ENCODE peak calls at places on chromosomes 6 and 20, in seven cellular contexts. O is bronchial epithelial cell, Z is Calu3, N is neural crest cell, I is heart left ventricle, W is pancreas, E is suprapubic skin. V is an unnamed sample.

GRCh38 chr6:36024154-36024760 is at the start of gene SLC26A8:
- DNase-seq in O (no peak), Z (no peak), N (no peak), I (no peak), W (no peak), E (no peak), V (no peak)

GRCh38 chr6:101806241-101806640 is 412.7 kb downstream of the GRIK2 start:
- DNase-seq in O (peak), Z (no peak), N (no peak), I (no peak), W (no peak), E (no peak), V (no peak)

GRCh38 chr6:79307321-79308036 is 73.0 kb upstream of the HMGN3 start:
- DNase-seq in O (peak), Z (peak), N (no peak), I (no peak), W (no peak), E (no peak), V (no peak)

GRCh38 chr6:15148356-15149058 is 97.4 kb upstream of the JARID2 start:
- DNase-seq in O (peak), Z (peak), N (no peak), I (no peak), W (no peak), E (no peak), V (no peak)

GRCh38 chr6:8195040-8195713 is 92.8 kb upstream of the EEF1E1 start:
- DNase-seq in O (no peak), Z (no peak), N (no peak), I (no peak), W (no peak), E (no peak), V (no peak)

GRCh38 chr20:54231006-54231405 is 23.1 kb downstream of the PFDN4 start:
- DNase-seq in O (no peak), Z (no peak), N (no peak), I (no peak), W (no peak), E (no peak), V (no peak)

GRCh38 chr20:64156886-64157875 is 7.1 kb upstream of the MYT1 start:
- DNase-seq in O (no peak), Z (no peak), N (no peak), I (no peak), W (no peak), E (no peak), V (no peak)

GRCh38 chr6:14664112-14664592 is 546.6 kb downstream of the CD83 start:
- DNase-seq in O (no peak), Z (no peak), N (no peak), I (no peak), W (no peak), E (no peak), V (no peak)

GRCh38 chr6:57173056-57173885 is 1.1 kb downstream of the BAG2 start:
- DNase-seq in O (peak), Z (peak), N (no peak), I (peak), W (peak), E (no peak), V (no peak)

GRCh38 chr20:3716195-3716834 is 3.9 kb upstream of the SIGLEC1 start:
- DNase-seq in O (peak), Z (peak), N (peak), I (no peak), W (no peak), E (no peak), V (no peak)

GRCh38 chr6:9140181-9140580 is 704.8 kb upstream of the SLC35B3 start:
- DNase-seq in O (peak), Z (peak), N (no peak), I (no peak), W (peak), E (peak), V (no peak)

GRCh38 chr6:113630365-113630737 is 226.8 kb upstream of the MARCKS start:
- DNase-seq in O (peak), Z (no peak), N (no peak), I (no peak), W (no peak), E (no peak), V (no peak)

GRCh38 chr20:23227976-23228375 is 122.6 kb upstream of the NXT1 start:
- DNase-seq in O (no peak), Z (no peak), N (no peak), I (no peak), W (no peak), E (no peak), V (no peak)

GRCh38 chr6:21201181-21201580 is 392.4 kb upstream of the SOX4 start:
- DNase-seq in O (no peak), Z (no peak), N (no peak), I (no peak), W (no peak), E (no peak), V (no peak)

GRCh38 chr6:134451529-134451928 is 133.6 kb upstream of the SGK1 start:
- DNase-seq in O (no peak), Z (no peak), N (no peak), I (no peak), W (no peak), E (no peak), V (no peak)

GRCh38 chr20:10060223-10060622 is 25.4 kb downstream of the ANKEF1 start:
- DNase-seq in O (no peak), Z (no peak), N (no peak), I (no peak), W (no peak), E (no peak), V (no peak)

GRCh38 chr6:144899161-144899560 is 614.0 kb downstream of the UTRN start:
- DNase-seq in O (no peak), Z (no peak), N (no peak), I (no peak), W (no peak), E (no peak), V (no peak)

GRCh38 chr6:43644940-43645612 is at the start of gene RSPH9:
- DNase-seq in O (peak), Z (no peak), N (peak), I (peak), W (peak), E (peak), V (peak)

GRCh38 chr6:88538130-88538706 is 372.1 kb upstream of the CNR1 start:
- DNase-seq in O (no peak), Z (peak), N (peak), I (no peak), W (no peak), E (no peak), V (no peak)

GRCh38 chr20:4835244-4836177 is 113.8 kb downstream of the PRND start:
- DNase-seq in O (no peak), Z (no peak), N (no peak), I (peak), W (no peak), E (no peak), V (no peak)

GRCh38 chr6:158503846-158504245 is 56.0 kb upstream of the TMEM181 start:
- DNase-seq in O (no peak), Z (no peak), N (no peak), I (no peak), W (no peak), E (no peak), V (no peak)

GRCh38 chr6:127515794-127516675 is 3.1 kb downstream of the MTCL3 start:
- DNase-seq in O (no peak), Z (peak), N (peak), I (peak), W (peak), E (no peak), V (no peak)

GRCh38 chr6:142784344-142784743 is 160.6 kb downstream of the HIVEP2 start:
- DNase-seq in O (no peak), Z (no peak), N (no peak), I (no peak), W (no peak), E (no peak), V (no peak)

GRCh38 chr6:15531973-15532372 is 130.9 kb downstream of the DTNBP1 start:
- DNase-seq in O (no peak), Z (no peak), N (no peak), I (no peak), W (no peak), E (no peak), V (no peak)

GRCh38 chr20:52294106-52294628 is 102.6 kb upstream of the ZFP64 start:
- DNase-seq in O (peak), Z (no peak), N (no peak), I (no peak), W (no peak), E (no peak), V (no peak)

GRCh38 chr6:37056439-37057127 is 51.1 kb downstream of the FGD2 start:
- DNase-seq in O (peak), Z (peak), N (no peak), I (no peak), W (no peak), E (peak), V (no peak)

GRCh38 chr20:12180107-12180661 is 262.5 kb downstream of the BTBD3 start:
- DNase-seq in O (no peak), Z (no peak), N (no peak), I (no peak), W (no peak), E (no peak), V (no peak)

GRCh38 chr20:62202083-62202395 is 18.0 kb downstream of the HRH3 start:
- DNase-seq in O (no peak), Z (no peak), N (no peak), I (no peak), W (no peak), E (peak), V (no peak)

GRCh38 chr6:33061987-33062386 is 11.5 kb downstream of the HLA-DPA1 start:
- DNase-seq in O (peak), Z (no peak), N (no peak), I (no peak), W (no peak), E (no peak), V (no peak)

GRCh38 chr6:2132911-2133310 is 112.5 kb downstream of the GMDS start:
- DNase-seq in O (no peak), Z (no peak), N (no peak), I (no peak), W (no peak), E (no peak), V (no peak)
- TF ChIP-seq CTCF in O (no peak), Z (no peak), N (no peak), I (no peak), W (no peak), E (no peak), V (no peak)

DNA sequence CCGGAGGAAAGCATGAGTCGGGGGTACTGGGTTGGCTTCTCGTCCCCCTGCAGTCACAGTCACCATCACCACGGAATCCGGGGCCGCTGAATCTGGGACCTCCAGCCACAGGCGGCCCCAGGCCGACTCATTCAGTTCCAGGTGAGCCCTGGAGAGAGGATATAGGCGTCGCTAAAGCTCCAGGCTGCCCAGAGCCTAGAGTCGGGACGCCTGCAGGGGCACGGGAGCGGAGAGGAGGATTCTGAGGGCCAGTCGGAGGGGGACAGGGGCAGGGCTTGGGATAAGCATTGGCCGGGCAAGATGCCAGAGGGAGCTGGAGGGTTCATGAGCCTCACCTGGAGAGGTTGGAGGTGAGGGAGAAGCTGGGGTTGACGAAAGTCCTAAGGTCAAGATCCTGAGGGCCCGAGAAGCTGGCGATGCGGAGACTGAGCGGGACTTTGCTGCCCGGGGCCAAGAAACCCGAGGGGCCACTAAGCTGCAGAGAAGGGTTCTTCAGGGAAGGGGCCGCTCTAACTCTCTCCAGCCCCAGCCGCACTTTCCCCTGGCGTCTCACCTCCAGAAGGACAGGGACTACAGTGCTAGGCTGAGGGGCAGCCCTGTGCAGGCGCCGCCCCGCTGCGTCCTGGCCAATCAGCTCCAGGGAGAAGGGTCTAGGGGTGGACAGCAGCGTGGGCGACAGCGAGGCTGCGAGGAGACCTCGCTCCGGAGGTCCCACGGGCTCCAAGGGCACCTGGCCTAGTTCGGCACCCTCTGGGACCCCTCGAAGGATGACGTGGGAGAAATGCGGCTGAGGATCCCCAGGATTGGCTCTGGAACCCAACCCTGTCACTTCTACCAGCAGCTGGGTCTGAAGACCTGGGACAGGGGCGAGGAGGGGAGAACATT is 3.7 kb downstream of the SAPCD1 start:
- DNase-seq in O (no peak), Z (no peak), N (no peak), I (no peak), W (no peak), E (no peak), V (no peak)
- TF ChIP-seq CTCF in O (no peak), Z (no peak), N (no peak), I (no peak), W (no peak), E (no peak), V (no peak)

DNA sequence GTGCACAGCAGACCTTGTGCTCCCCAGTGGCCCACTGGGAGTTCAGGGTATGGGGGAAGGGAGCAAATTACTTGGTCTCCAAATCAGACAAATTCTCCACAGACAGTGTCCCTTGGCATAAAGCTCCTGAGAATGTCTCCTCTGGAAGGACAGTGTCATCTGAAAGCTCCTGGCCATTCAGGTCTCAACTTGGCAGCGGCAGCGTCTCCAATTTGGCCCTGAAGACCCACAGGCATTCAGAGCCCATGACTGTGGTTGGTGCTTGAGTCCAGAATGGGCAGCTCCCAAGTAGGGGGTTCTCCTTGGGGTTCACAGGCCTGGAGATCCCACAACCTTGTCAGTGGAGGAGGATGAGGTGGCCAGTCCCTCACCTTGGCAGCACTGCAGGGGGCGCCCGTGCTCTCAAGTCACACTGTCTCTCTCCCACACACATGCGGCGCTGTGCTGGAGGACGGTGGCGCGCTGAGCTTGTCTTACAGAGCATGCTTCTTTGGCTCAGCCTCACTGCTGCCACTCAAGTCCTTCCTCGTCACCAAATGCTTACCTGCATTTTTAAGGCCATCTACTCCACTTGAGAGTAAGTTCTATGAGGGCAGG is 20.7 kb downstream of the DYNLRB1 start:
- DNase-seq in O (no peak), Z (no peak), N (peak), I (peak), W (peak), E (no peak), V (no peak)
- TF ChIP-seq CTCF in O (peak), Z (peak), N (peak), I (peak), W (no peak), E (no peak), V (no peak)

GRCh38 chr20:58237318-58238182 is 9.1 kb upstream of the ANKRD60 start:
- DNase-seq in O (no peak), Z (no peak), N (no peak), I (no peak), W (no peak), E (no peak), V (no peak)
- TF ChIP-seq CTCF in O (no peak), Z (peak), N (no peak), I (no peak), W (no peak), E (no peak), V (no peak)

GRCh38 chr6:12392490-12392889 is 102.3 kb downstream of the EDN1 start:
- DNase-seq in O (no peak), Z (no peak), N (no peak), I (peak), W (no peak), E (no peak), V (no peak)

GRCh38 chr6:12393100-12393499 is 102.9 kb downstream of the EDN1 start:
- DNase-seq in O (peak), Z (no peak), N (no peak), I (no peak), W (no peak), E (no peak), V (no peak)

GRCh38 chr6:12394170-12394569 is 104.0 kb downstream of the EDN1 start:
- DNase-seq in O (no peak), Z (no peak), N (no peak), I (no peak), W (no peak), E (no peak), V (no peak)

GRCh38 chr6:12391472-12391871 is 101.3 kb downstream of the EDN1 start:
- DNase-seq in O (no peak), Z (no peak), N (no peak), I (no peak), W (no peak), E (no peak), V (no peak)

GRCh38 chr6:12395898-12396297 is 105.7 kb downstream of the EDN1 start:
- DNase-seq in O (no peak), Z (no peak), N (no peak), I (no peak), W (no peak), E (no peak), V (no peak)
- TF ChIP-seq CTCF in O (peak), Z (no peak), N (no peak), I (peak), W (no peak), E (no peak), V (no peak)

V was measured in omental fat pad.